ENCODE peak calls at places on chromosomes 12 and 14, in ten cellular contexts. F is heart left ventricle, M is BJ, Y is DND-41, Z is kidney, T is fibroblast of mammary gland, I is transverse colon, N is A549, X is endothelial cell of umbilical vein, O is IMR-90. V is an unnamed sample.

GRCh38 chr14:89185919-89186849 is 230.8 kb downstream of the FOXN3 start:
- DNase-seq in M (no peak), X (no peak), T (peak; percentile 88), F (no peak), O (peak; percentile 88), I (no peak), Z (no peak), N (peak; percentile 3), Y (no peak), V (no peak)

GRCh38 chr12:22321620-22322019 is 12.9 kb downstream of the ST8SIA1 start:
- DNase-seq in Z (no peak), O (no peak), M (no peak), X (no peak), T (no peak), I (no peak), F (no peak), Y (no peak), N (no peak), V (no peak)

GRCh38 chr12:67358686-67359374 is 89.7 kb downstream of the CAND1 start:
- DNase-seq in I (no peak), F (peak; percentile 27), N (no peak), O (peak; percentile 83), T (peak; percentile 96), X (no peak), M (peak; percentile 95), Z (no peak), Y (peak; percentile 66), V (no peak)

GRCh38 chr14:67900188-67900587 is 80.6 kb downstream of the RAD51B start:
- DNase-seq in X (no peak), F (no peak), T (no peak), O (no peak), I (no peak), Y (no peak), N (no peak), Z (no peak), M (peak; percentile 9), V (no peak)

GRCh38 chr12:12542286-12542685 is 20.4 kb downstream of the DUSP16 start:
- DNase-seq in N (no peak), X (no peak), T (no peak), O (no peak), Z (no peak), I (no peak), F (no peak), Y (no peak), M (no peak), V (no peak)

GRCh38 chr14:36941783-36942521 is 230.5 kb downstream of the SLC25A21 start:
- DNase-seq in F (peak; percentile 44), M (no peak), N (peak; percentile 75), X (peak; percentile 82), O (peak; percentile 64), I (peak; percentile 72), Z (peak; percentile 85), Y (peak; percentile 70), T (peak; percentile 71), V (peak; percentile 66)

GRCh38 chr12:110249716-110250225 is 31.3 kb upstream of the ATP2A2 start:
- DNase-seq in F (peak; percentile 66), I (peak; percentile 76), N (peak; percentile 66), O (no peak), Y (no peak), Z (peak; percentile 82), T (no peak), M (no peak), X (no peak), V (peak; percentile 51)

GRCh38 chr12:88036368-88036965 is 7.3 kb upstream of the C12orf50 start:
- DNase-seq in M (no peak), Z (no peak), I (no peak), N (no peak), T (peak; percentile 74), O (peak; percentile 59), X (peak; percentile 7), F (no peak), Y (no peak), V (no peak)

GRCh38 chr14:36555998-36556743 is 26.2 kb downstream of the NKX2-8 start:
- DNase-seq in I (no peak), Z (no peak), T (no peak), M (no peak), X (no peak), F (no peak), Y (peak; percentile 6), O (no peak), N (no peak), V (no peak)

GRCh38 chr12:57090456-57090855 is 1.5 kb downstream of the NAB2 start:
- DNase-seq in N (no peak), X (no peak), F (peak; percentile 23), I (no peak), Z (no peak), M (no peak), T (no peak), O (no peak), Y (no peak), V (no peak)

GRCh38 chr12:57089259-57090245 is 638 bp downstream of the NAB2 start:
- DNase-seq in I (peak; percentile 75), M (no peak), F (peak; percentile 89), O (peak; percentile 51), Y (peak; percentile 62), X (peak; percentile 72), N (no peak), T (peak; percentile 58), Z (peak; percentile 93), V (peak; percentile 83)

GRCh38 chr12:57091633-57092528 is 3.0 kb downstream of the NAB2 start:
- DNase-seq in T (peak; percentile 30), X (no peak), Y (no peak), I (no peak), O (no peak), M (no peak), F (peak; percentile 24), N (no peak), Z (no peak), V (no peak)

GRCh38 chr12:57092529-57092862 is 3.6 kb downstream of the NAB2 start:
- DNase-seq in Y (no peak), I (no peak), X (no peak), Z (no peak), O (no peak), F (peak; percentile 15), M (no peak), T (no peak), N (no peak), V (no peak)

DNA sequence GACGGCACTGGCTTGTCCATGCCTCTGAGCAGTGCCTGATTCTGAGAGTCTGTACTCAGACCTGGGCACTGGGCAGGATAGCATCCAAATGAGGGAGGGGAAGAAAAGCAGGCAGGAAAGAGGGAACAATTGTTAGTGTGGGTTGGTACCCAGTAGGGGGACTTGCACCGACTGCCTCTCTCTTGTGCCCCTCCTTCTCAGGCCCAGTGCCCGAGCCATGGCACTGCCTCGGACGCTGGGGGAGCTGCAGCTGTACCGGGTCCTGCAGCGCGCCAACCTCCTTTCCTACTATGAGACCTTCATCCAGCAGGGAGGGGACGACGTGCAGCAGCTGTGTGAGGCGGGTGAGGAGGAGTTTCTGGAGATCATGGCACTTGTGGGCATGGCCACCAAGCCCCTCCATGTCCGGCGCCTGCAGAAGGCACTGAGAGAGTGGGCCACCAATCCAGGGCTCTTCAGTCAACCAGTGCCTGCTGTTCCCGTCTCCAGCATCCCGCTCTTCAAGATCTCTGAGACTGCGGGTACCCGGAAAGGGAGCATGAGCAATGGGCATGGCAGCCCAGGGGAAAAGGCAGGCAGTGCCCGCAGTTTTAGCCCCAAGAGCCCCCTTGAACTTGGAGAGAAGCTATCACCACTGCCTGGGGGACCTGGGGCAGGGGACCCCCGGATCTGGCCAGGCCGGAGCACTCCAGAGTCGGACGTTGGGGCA is 2.2 kb downstream of the NAB2 start:
- DNase-seq in I (no peak), X (no peak), F (peak; percentile 35), Y (no peak), T (peak; percentile 35), N (no peak), Z (no peak), O (no peak), M (no peak), V (no peak)
- H3K4me3 ChIP-seq in I (peak overlapping the region; percentile 52), X (no peak overlapping the region), F (peak overlapping the region; percentile 90), Y (no peak overlapping the region), T (peak overlapping the region; percentile 92), N (no peak overlapping the region), Z (peak overlapping the region; percentile 61), O (peak overlapping the region; percentile 98), M (peak overlapping the region; percentile 96), V (peak overlapping the region; percentile 95)

DNA sequence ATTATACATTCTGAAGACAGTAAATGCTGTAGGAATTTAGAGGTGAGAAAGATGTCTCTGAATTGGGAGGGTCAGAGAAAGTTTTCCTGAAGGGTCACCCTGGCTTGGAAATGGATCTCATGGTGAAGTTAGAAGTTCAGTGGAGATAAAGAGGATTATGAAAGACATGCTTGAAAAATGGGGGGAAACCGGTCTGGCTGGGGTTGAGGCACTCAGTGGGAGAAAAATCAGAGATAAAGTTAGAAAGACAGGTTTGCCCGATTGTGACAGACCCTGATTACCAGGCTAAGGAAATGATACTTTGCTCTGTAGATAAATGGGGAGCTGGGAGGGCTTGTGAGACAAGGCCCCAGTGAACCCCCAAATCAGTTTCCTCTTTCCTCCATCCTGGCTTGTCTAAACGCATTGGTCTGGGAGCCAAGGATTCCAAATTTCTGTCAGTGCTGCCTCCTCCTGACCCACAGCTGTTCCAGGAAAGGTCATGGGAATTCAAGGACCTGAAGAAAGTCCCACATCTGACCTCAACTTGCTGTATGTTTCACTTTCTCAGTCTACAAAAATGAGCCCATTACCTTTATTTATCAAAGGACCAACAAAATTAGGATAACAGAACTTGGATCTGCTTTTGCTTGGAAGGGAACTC is 3.6 kb upstream of the RNASE7 start:
- DNase-seq in N (no peak), Z (no peak), M (no peak), I (no peak), Y (no peak), F (no peak), O (no peak), X (no peak), T (peak; percentile 40), V (no peak)
- H3K4me3 ChIP-seq in N (no peak overlapping the region), Z (peak overlapping the region; percentile 7), M (no peak overlapping the region), I (no peak overlapping the region), Y (no peak overlapping the region), F (no peak overlapping the region), O (no peak overlapping the region), X (no peak overlapping the region), T (no peak overlapping the region), V (peak overlapping the region; percentile 48)

GRCh38 chr14:102870994-102871831 is 51.2 kb upstream of the AMN start:
- DNase-seq in I (no peak), O (no peak), F (peak; percentile 38), Z (no peak), N (no peak), M (no peak), T (no peak), Y (no peak), X (no peak), V (peak; percentile 36)
- H3K4me3 ChIP-seq in I (no peak overlapping the region), O (no peak overlapping the region), F (no peak overlapping the region), Z (no peak overlapping the region), N (no peak overlapping the region), M (no peak overlapping the region), T (no peak overlapping the region), Y (no peak overlapping the region), X (no peak overlapping the region), V (no peak overlapping the region)

DNA sequence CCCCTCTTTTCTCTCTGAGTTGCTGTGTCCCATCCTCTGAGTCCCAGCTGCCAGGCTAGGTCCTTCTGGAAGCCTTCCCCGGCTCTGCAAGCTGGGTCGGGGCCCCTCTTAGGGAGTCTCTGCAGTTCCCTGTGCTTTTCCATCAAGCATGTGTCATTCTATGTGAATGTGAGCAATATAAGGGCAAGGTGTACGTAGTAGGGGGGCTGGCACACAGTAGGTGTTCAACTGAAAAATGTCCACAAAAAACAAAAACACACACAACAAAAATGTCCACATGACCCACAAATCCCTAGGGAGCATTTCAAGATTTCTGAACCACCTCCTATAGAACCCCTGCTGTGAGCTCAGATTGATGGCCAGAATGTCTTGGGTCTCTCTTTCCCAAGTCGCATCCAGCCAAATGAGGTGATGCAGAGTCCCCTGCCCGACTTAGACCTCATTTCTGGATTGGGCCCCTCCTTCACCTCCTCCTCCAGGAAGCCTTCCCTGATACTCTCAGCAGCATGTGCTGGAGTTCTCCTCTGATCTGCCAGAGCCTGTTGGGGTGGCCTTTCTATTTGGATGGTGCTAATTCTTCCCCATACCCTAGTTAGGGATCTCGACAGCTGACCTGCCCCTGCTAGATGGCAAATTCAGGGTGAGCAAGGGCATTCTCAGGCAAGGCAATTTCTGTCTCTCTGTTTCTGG is 196.1 kb upstream of the LHX5 start:
- DNase-seq in O (no peak), M (no peak), F (no peak), Z (no peak), X (no peak), Y (no peak), T (no peak), I (no peak), N (no peak), V (no peak)
- H3K4me3 ChIP-seq in O (no peak overlapping the region), M (no peak overlapping the region), F (no peak overlapping the region), Z (no peak overlapping the region), X (no peak overlapping the region), Y (no peak overlapping the region), T (no peak overlapping the region), I (no peak overlapping the region), N (no peak overlapping the region), V (no peak overlapping the region)